ENCODE peak calls at places on chromosomes 12 and 14, in nine cellular contexts. W is HCT116; Q is fibroblast of mammary gland; J is CD4-positive, alpha-beta T cell; Z is stomach; U is GM12864; I is AG10803; N is cardiac muscle cell; C is upper lobe of left lung. R is an unnamed sample.

GRCh38 chr12:18320036-18320617 is 58.8 kb downstream of the PIK3C2G start:
- DNase-seq in W (peak; percentile 47), Q (peak; percentile 69), J (no peak), Z (no peak), U (no peak), I (peak; percentile 91), N (peak; percentile 81), C (peak; percentile 23), R (peak; percentile 50)

GRCh38 chr12:67661311-67662011 is 12.9 kb downstream of the DYRK2 start:
- DNase-seq in W (no peak), Q (peak; percentile 87), J (no peak), Z (no peak), U (no peak), I (peak; percentile 84), N (no peak), C (no peak), R (no peak)

GRCh38 chr14:93747560-93747959 is 40.7 kb downstream of the PRIMA1 start:
- DNase-seq in W (no peak), Q (no peak), J (no peak), Z (no peak), U (no peak), I (no peak), N (no peak), C (no peak), R (no peak)

GRCh38 chr12:2648406-2648805 is 146.4 kb upstream of the FKBP4 start:
- DNase-seq in W (no peak), Q (no peak), J (no peak), Z (no peak), U (no peak), I (no peak), N (no peak), C (no peak), R (no peak)

GRCh38 chr14:57189070-57189469 is 79.6 kb downstream of the EXOC5 start:
- DNase-seq in W (peak; percentile 15), Q (peak; percentile 46), J (no peak), Z (no peak), U (no peak), I (peak; percentile 50), N (peak; percentile 44), C (no peak), R (no peak)

GRCh38 chr14:21494902-21495762 is 16.0 kb downstream of the METTL3 start:
- DNase-seq in W (no peak), Q (peak; percentile 19), J (no peak), Z (no peak), U (no peak), I (peak; percentile 60), N (no peak), C (no peak), R (no peak)

GRCh38 chr12:76652402-76652801 is 92.8 kb upstream of the OSBPL8 start:
- DNase-seq in W (no peak), Q (no peak), J (no peak), Z (no peak), U (no peak), I (no peak), N (no peak), C (no peak), R (no peak)

GRCh38 chr14:101733211-101733610 is 28.3 kb upstream of the PPP2R5C start:
- DNase-seq in W (peak; percentile 21), Q (peak; percentile 78), J (no peak), Z (no peak), U (no peak), I (peak; percentile 27), N (no peak), C (peak; percentile 21), R (no peak)

GRCh38 chr12:6405963-6406362 is 22.0 kb downstream of the LTBR start:
- DNase-seq in W (no peak), Q (no peak), J (no peak), Z (no peak), U (no peak), I (no peak), N (no peak), C (no peak), R (no peak)
- TF ChIP-seq CTCF in W (no peak), Q (no peak), J (no peak), Z (no peak), U (no peak), I (no peak), N (no peak), C (no peak), R (no peak)

DNA sequence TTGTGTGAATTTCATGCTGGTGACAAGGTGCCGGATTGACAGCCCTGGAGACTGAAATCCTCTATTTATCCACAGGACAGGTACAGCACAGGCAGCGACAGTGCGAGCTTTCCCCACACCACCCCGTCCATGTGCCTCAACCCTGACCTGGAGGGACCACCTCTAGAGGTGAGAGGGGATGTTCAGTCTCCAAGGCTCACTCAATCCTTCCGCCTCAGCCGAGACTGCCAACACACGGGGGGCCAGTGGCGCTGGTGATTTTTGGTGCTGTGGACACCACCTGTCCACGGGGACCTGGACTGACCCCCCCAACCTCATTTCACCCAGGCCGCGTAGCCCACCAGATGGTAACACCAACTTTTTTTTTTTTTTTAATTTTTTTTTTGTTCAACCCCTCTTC is 12.8 kb downstream of the PCBP2 start:
- DNase-seq in W (no peak), Q (no peak), J (no peak), Z (no peak), U (no peak), I (no peak), N (no peak), C (no peak), R (no peak)
- TF ChIP-seq CTCF in W (no peak), Q (no peak), J (no peak), Z (no peak), U (no peak), I (no peak), N (no peak), C (no peak), R (no peak)

DNA sequence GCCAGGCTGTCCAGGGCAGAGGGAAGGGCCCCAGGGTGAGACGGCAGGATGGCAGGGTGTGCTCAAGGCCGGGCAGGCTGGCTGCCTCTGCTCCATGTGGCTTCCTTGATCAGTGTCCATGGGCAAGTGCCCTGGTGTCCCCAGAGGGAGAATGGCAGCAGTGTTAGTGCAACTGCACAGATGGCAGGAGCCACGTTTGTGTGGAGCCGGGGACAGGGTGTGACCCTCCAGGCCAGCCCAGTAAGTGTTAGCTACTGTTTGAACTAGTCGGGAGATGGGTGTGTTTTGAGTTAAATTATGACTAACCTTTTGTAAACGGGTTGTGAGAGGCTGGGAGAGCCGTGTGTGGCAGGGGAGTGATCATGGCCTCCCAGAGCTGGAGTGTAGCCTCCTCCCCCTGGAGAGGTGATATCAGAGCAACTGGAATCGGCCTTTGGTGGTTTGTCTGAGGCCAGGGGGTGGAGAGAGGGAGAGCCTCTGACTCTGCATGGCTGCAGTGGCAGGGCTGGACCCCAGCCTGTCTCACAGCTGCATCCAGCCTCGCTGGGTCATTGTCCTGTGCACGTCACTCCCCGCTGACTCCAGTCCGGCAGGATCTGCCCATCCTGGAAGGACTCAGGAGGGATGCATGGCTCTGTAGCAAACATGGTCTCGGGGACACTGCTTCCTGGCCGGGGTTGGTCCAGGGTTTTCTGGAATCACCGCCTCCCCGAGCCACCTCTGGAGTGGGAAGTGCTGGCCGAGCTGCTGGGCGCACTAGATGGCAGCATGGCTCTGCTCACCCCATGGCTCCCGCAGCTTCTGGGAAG is 27.8 kb downstream of the AACS start:
- DNase-seq in W (no peak), Q (peak; percentile 69), J (no peak), Z (peak; percentile 60), U (no peak), I (peak; percentile 46), N (no peak), C (peak; percentile 55), R (no peak)
- TF ChIP-seq CTCF in W (no peak), Q (no peak), J (no peak), Z (no peak), U (no peak), I (no peak), N (no peak), C (no peak), R (no peak)

GRCh38 chr14:88562831-88563686 is at the start of gene ZC3H14:
- DNase-seq in W (peak; percentile 68), Q (peak; percentile 80), J (peak; percentile 84), Z (peak; percentile 84), U (peak; percentile 56), I (peak; percentile 80), N (peak; percentile 92), C (peak; percentile 78), R (peak; percentile 91)
- TF ChIP-seq CTCF in W (no peak), Q (no peak), J (no peak), Z (no peak), U (no peak), I (no peak), N (no peak), C (no peak), R (no peak)

DNA sequence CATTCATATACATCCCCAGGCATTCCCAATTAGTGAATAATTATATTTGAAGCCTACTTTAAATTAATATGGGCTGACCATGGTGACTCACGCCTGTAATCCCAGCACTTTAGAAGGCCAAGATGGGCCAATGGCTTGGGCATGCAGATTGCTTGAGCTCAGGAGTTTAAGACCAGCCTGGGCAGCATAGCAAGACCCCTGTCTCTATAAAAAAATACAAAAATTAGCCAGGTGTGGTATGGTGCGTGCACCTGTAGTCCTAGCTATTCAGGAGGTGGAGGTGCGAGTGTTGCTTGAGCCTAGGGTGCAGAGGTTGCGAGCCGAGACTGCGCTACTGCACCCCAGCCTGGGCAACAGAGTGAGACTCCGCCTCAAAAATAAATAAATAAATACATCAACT is 7.6 kb upstream of the ARID2 start:
- DNase-seq in W (no peak), Q (no peak), J (no peak), Z (no peak), U (no peak), I (no peak), N (no peak), C (no peak), R (no peak)
- TF ChIP-seq CTCF in W (no peak), Q (no peak), J (no peak), Z (no peak), U (no peak), I (no peak), N (no peak), C (no peak), R (no peak)

GRCh38 chr12:12072064-12072760 is 1.5 kb downstream of the BCL2L14 start:
- DNase-seq in W (no peak), Q (no peak), J (peak; percentile 23), Z (peak; percentile 73), U (no peak), I (no peak), N (no peak), C (peak; percentile 67), R (no peak)
- TF ChIP-seq CTCF in W (no peak), Q (no peak), J (no peak), Z (no peak), U (no peak), I (no peak), N (no peak), C (no peak), R (no peak)